ENCODE peak calls at places on chromosome 18, in five cellular contexts. V, Y, J, P and N are unnamed samples.

GRCh38 chr18:76503999-76504398 is 9.0 kb upstream of the ZNF516 start:
- DNase-seq in V (no peak), Y (no peak), J (no peak), P (no peak), N (no peak)

GRCh38 chr18:35938158-35938557 is 34.3 kb upstream of the RMP24 start:
- DNase-seq in V (no peak), Y (no peak), J (no peak), P (no peak), N (peak)

GRCh38 chr18:24989760-24990547 is 362.0 kb downstream of the ZNF521 start:
- DNase-seq in V (no peak), Y (no peak), J (no peak), P (no peak), N (no peak)

GRCh38 chr18:61852496-61852895 is 40.3 kb downstream of the RNF152 start:
- DNase-seq in V (no peak), Y (no peak), J (no peak), P (no peak), N (peak)

GRCh38 chr18:35005963-35006577 is 35.1 kb upstream of the MAPRE2 start:
- DNase-seq in V (no peak), Y (no peak), J (peak), P (peak), N (peak)

GRCh38 chr18:56245856-56246575 is 392.4 kb downstream of the TXNL1 start:
- DNase-seq in V (no peak), Y (no peak), J (peak), P (peak), N (no peak)

GRCh38 chr18:12990128-12990485 is 1.1 kb upstream of the CEP192 start:
- DNase-seq in V (no peak), Y (peak), J (no peak), P (no peak), N (no peak)

GRCh38 chr18:79529296-79529695 is 133.6 kb downstream of the NFATC1 start:
- DNase-seq in V (no peak), Y (no peak), J (no peak), P (no peak), N (no peak)

GRCh38 chr18:23539911-23540475 is 36.7 kb downstream of the RMC1 start:
- DNase-seq in V (no peak), Y (no peak), J (no peak), P (no peak), N (no peak)

GRCh38 chr18:31040982-31041345 is 1.6 kb downstream of the DSC3 start:
- DNase-seq in V (no peak), Y (no peak), J (no peak), P (no peak), N (peak)

GRCh38 chr18:23504720-23505119 is 1.4 kb downstream of the RMC1 start:
- DNase-seq in V (no peak), Y (no peak), J (no peak), P (no peak), N (no peak)

GRCh38 chr18:55779711-55780590 is 192.0 kb upstream of the TCF4 start:
- DNase-seq in V (peak), Y (no peak), J (peak), P (no peak), N (no peak)

GRCh38 chr18:42157420-42157819 is 202.4 kb downstream of the PIK3C3 start:
- DNase-seq in V (no peak), Y (no peak), J (no peak), P (no peak), N (no peak)

GRCh38 chr18:46337206-46337710 is 233.1 kb downstream of the HAUS1 start:
- DNase-seq in V (no peak), Y (no peak), J (no peak), P (no peak), N (no peak)

GRCh38 chr18:50190236-50190635 is 4.7 kb downstream of the MYO5B start:
- DNase-seq in V (no peak), Y (no peak), J (no peak), P (no peak), N (peak)

GRCh38 chr18:80244956-80245730 is 2.2 kb downstream of the PARD6G start:
- DNase-seq in V (no peak), Y (no peak), J (no peak), P (no peak), N (no peak)

GRCh38 chr18:48769006-48769646 is 181.6 kb downstream of the SMAD7 start:
- DNase-seq in V (no peak), Y (no peak), J (no peak), P (no peak), N (no peak)

GRCh38 chr18:25830787-25831186 is 259.6 kb downstream of the SS18 start:
- DNase-seq in V (no peak), Y (no peak), J (peak), P (peak), N (peak)

GRCh38 chr18:39341106-39341505 is 1775.5 kb upstream of the CELF4 start:
- DNase-seq in V (no peak), Y (no peak), J (no peak), P (no peak), N (no peak)

GRCh38 chr18:35755369-35755768 is 173.8 kb downstream of the GALNT1 start:
- DNase-seq in V (no peak), Y (no peak), J (no peak), P (no peak), N (no peak)

GRCh38 chr18:9380101-9380500 is 45.5 kb downstream of the TWSG1 start:
- DNase-seq in V (no peak), Y (no peak), J (peak), P (peak), N (no peak)

GRCh38 chr18:36899289-36899688 is 70.4 kb downstream of the KIAA1328 start:
- DNase-seq in V (no peak), Y (no peak), J (no peak), P (no peak), N (peak)

GRCh38 chr18:475202-475624 is 25.3 kb downstream of the COLEC12 start:
- DNase-seq in V (no peak), Y (no peak), J (peak), P (no peak), N (no peak)

GRCh38 chr18:49591271-49591670 is 29.4 kb downstream of the LIPG start:
- DNase-seq in V (no peak), Y (no peak), J (no peak), P (no peak), N (no peak)

GRCh38 chr18:2927745-2928144 is 80.9 kb downstream of the EMILIN2 start:
- DNase-seq in V (no peak), Y (no peak), J (no peak), P (no peak), N (no peak)

GRCh38 chr18:23631746-23632145 is 31.0 kb downstream of the ANKRD29 start:
- DNase-seq in V (no peak), Y (no peak), J (no peak), P (no peak), N (peak)

GRCh38 chr18:24726727-24727539 is 266.5 kb downstream of the HRH4 start:
- DNase-seq in V (peak), Y (peak), J (peak), P (peak), N (peak)

GRCh38 chr18:48037481-48038271 is 107.2 kb upstream of the SMAD2 start:
- DNase-seq in V (no peak), Y (no peak), J (no peak), P (no peak), N (no peak)

GRCh38 chr18:29198834-29199233 is 1021.9 kb upstream of the CDH2 start:
- DNase-seq in V (no peak), Y (no peak), J (no peak), P (no peak), N (no peak)

GRCh38 chr18:11247381-11247970 is 98.1 kb upstream of the PIEZO2 start:
- DNase-seq in V (no peak), Y (no peak), J (no peak), P (no peak), N (no peak)

GRCh38 chr18:32920796-32921787 is 148.3 kb upstream of the KLHL14 start:
- DNase-seq in V (peak), Y (no peak), J (peak), P (peak), N (peak)

GRCh38 chr18:13159579-13159978 is 59.0 kb upstream of the LDLRAD4 start:
- DNase-seq in V (no peak), Y (no peak), J (peak), P (peak), N (peak)

GRCh38 chr18:46562674-46563192 is 94.3 kb downstream of the LOXHD1 start:
- DNase-seq in V (no peak), Y (no peak), J (no peak), P (no peak), N (no peak)